ENCODE peak calls at places on chromosomes 11 and 22, in ten cellular contexts. K is activated CD4-positive, alpha-beta T cell treated with anti-CD3 and anti-CD28 coated beads, Interleukin-2, amount 10 ng/mL, durations not matched to agents 7 days and 5 days; A is left ventricle myocardium inferior; E is ovary; I is EH; N is H9; G is head of caudate nucleus; J is stimulated activated CD4-positive, alpha-beta T cell treated with anti-CD3 and anti-CD28 coated beads, Interleukin-12 subunit alpha, Interleukin-12 subunit beta, amount 100 ng/mL, for 4 hours; W is colonic mucosa; U is cardiac fibroblast. V is an unnamed sample.
A peak's percentile ranks its signal among the peaks of the same experiment; 100 is the strongest.

GRCh38 chr11:128422576-128423370 is 164.6 kb downstream of the ETS1 start:
- DNase-seq in K (peak; percentile 85), A (peak; percentile 47), E (no peak), I (no peak), N (no peak), G (no peak), J (peak; percentile 78), W (no peak), U (no peak), V (no peak)

GRCh38 chr11:859394-860131 is 16.9 kb downstream of the TSPAN4 start:
- DNase-seq in K (no peak), A (peak; percentile 81), E (peak; percentile 95), I (peak; percentile 85), N (no peak), G (peak; percentile 89), J (no peak), W (peak; percentile 83), U (peak; percentile 96), V (peak; percentile 62)

GRCh38 chr11:22467248-22467647 is 129.1 kb downstream of the SLC17A6 start:
- DNase-seq in K (no peak), A (no peak), E (no peak), I (no peak), N (no peak), G (no peak), J (no peak), W (no peak), U (no peak), V (no peak)

GRCh38 chr11:84660257-84660656 is 966.9 kb downstream of the DLG2 start:
- DNase-seq in K (no peak), A (no peak), E (no peak), I (no peak), N (no peak), G (no peak), J (no peak), W (no peak), U (no peak), V (no peak)

GRCh38 chr11:116301141-116301540 is 471.6 kb downstream of the BUD13 start:
- DNase-seq in K (no peak), A (no peak), E (no peak), I (no peak), N (no peak), G (no peak), J (no peak), W (no peak), U (no peak), V (no peak)

GRCh38 chr11:75142714-75143419 is 8.0 kb upstream of the SLCO2B1 start:
- DNase-seq in K (peak; percentile 82), A (peak; percentile 79), E (peak; percentile 61), I (peak; percentile 96), N (peak; percentile 83), G (peak; percentile 91), J (peak; percentile 65), W (peak; percentile 76), U (peak; percentile 95), V (peak; percentile 89)

GRCh38 chr11:117970400-117971024 is 15.7 kb upstream of the IL10RA start:
- DNase-seq in K (peak; percentile 46), A (no peak), E (no peak), I (no peak), N (no peak), G (no peak), J (no peak), W (peak; percentile 62), U (no peak), V (peak; percentile 26)

GRCh38 chr11:64448599-64449380 is 89.8 kb downstream of the RPS6KA4 start:
- DNase-seq in K (peak; percentile 73), A (peak; percentile 81), E (peak; percentile 85), I (peak; percentile 77), N (peak; percentile 92), G (peak; percentile 82), J (peak; percentile 69), W (peak; percentile 84), U (peak; percentile 74), V (peak; percentile 41)

GRCh38 chr22:30720263-30720837 is 25.7 kb downstream of the OSBP2 start:
- DNase-seq in K (no peak), A (no peak), E (no peak), I (no peak), N (no peak), G (no peak), J (no peak), W (no peak), U (no peak), V (no peak)

GRCh38 chr11:118819687-118820086 is 28.7 kb upstream of the DDX6 start:
- DNase-seq in K (no peak), A (no peak), E (no peak), I (no peak), N (no peak), G (no peak), J (no peak), W (no peak), U (no peak), V (no peak)

GRCh38 chr11:117851852-117852251 is 24.6 kb downstream of the FXYD6 start:
- DNase-seq in K (no peak), A (peak; percentile 61), E (peak; percentile 58), I (no peak), N (peak; percentile 14), G (peak; percentile 17), J (no peak), W (peak; percentile 19), U (peak; percentile 26), V (no peak)

GRCh38 chr11:18731949-18732821 is 6.2 kb upstream of the IGSF22 start:
- DNase-seq in K (peak; percentile 71), A (peak; percentile 55), E (peak; percentile 84), I (peak; percentile 47), N (peak; percentile 67), G (peak; percentile 73), J (peak; percentile 62), W (peak; percentile 52), U (peak; percentile 55), V (peak; percentile 11)

GRCh38 chr11:76394411-76394810 is 13.3 kb downstream of the GVQW3 start:
- DNase-seq in K (no peak), A (no peak), E (no peak), I (no peak), N (no peak), G (no peak), J (no peak), W (no peak), U (no peak), V (no peak)

GRCh38 chr22:49099496-49100124 is 728.1 kb downstream of the BRD1 start:
- DNase-seq in K (no peak), A (no peak), E (no peak), I (no peak), N (no peak), G (no peak), J (no peak), W (no peak), U (no peak), V (no peak)

GRCh38 chr11:116864531-116864930 is 27.1 kb upstream of the APOA1 start:
- DNase-seq in K (no peak), A (no peak), E (no peak), I (peak; percentile 56), N (no peak), G (no peak), J (no peak), W (no peak), U (no peak), V (no peak)

GRCh38 chr11:4560462-4560861 is 15.5 kb downstream of the OR52M1 start:
- DNase-seq in K (no peak), A (no peak), E (no peak), I (no peak), N (no peak), G (no peak), J (no peak), W (no peak), U (no peak), V (no peak)

GRCh38 chr22:50706481-50707125 is 31.4 kb upstream of the ACR start:
- DNase-seq in K (no peak), A (peak; percentile 5), E (no peak), I (no peak), N (no peak), G (no peak), J (no peak), W (no peak), U (no peak), V (no peak)

GRCh38 chr11:1853376-1854131 is 670 bp downstream of the LSP1 start:
- DNase-seq in K (peak; percentile 45), A (no peak), E (no peak), I (no peak), N (no peak), G (no peak), J (no peak), W (no peak), U (no peak), V (no peak)

GRCh38 chr11:48049036-48049435 is 68.7 kb downstream of the PTPRJ start:
- DNase-seq in K (no peak), A (no peak), E (no peak), I (no peak), N (no peak), G (no peak), J (no peak), W (no peak), U (no peak), V (no peak)

GRCh38 chr11:103525069-103525468 is 415.8 kb downstream of the DYNC2H1 start:
- DNase-seq in K (no peak), A (no peak), E (no peak), I (peak; percentile 73), N (no peak), G (no peak), J (no peak), W (no peak), U (peak; percentile 53), V (peak; percentile 74)

GRCh38 chr22:28973352-28973751 is 88.3 kb downstream of the C22orf31 start:
- DNase-seq in K (no peak), A (no peak), E (no peak), I (no peak), N (no peak), G (no peak), J (no peak), W (no peak), U (no peak), V (no peak)

GRCh38 chr11:69704508-69705245 is 855 bp upstream of the FGF19 start:
- DNase-seq in K (no peak), A (no peak), E (no peak), I (peak; percentile 11), N (peak; percentile 94), G (no peak), J (no peak), W (no peak), U (peak; percentile 16), V (no peak)

GRCh38 chr11:78008174-78008573 is 13.7 kb upstream of the INTS4 start:
- DNase-seq in K (no peak), A (no peak), E (no peak), I (no peak), N (no peak), G (no peak), J (no peak), W (no peak), U (no peak), V (no peak)